ENCODE peak calls at places on chromosomes 5 and 9, in nine cellular contexts. O is AG09319; N is NCI-H2171; X is aorta; J is activated CD4-positive, alpha-beta T cell treated with anti-CD3 and anti-CD28 coated beads, Interleukin-2, amount 50 U/mL, for 1 hour; R is HTR-8/SVneo; T is EL; E is stromal cell of bone marrow; C is fibroblast of the aortic adventitia. S is an unnamed sample.

GRCh38 chr9:2179557-2179956 is 164.4 kb downstream of the SMARCA2 start:
- DNase-seq in J (no peak), X (no peak), C (no peak), T (no peak), E (no peak), O (no peak), N (no peak), R (no peak), S (no peak)

GRCh38 chr5:126544087-126544740 is 50.8 kb downstream of the ALDH7A1 start:
- DNase-seq in N (no peak), R (peak; percentile 50), O (no peak), J (peak; percentile 22), C (peak; percentile 29), E (no peak), X (no peak), T (peak; percentile 43), S (no peak)

GRCh38 chr9:95809686-95810085 is 65.8 kb upstream of the ERCC6L2 start:
- DNase-seq in C (no peak), E (no peak), R (no peak), N (no peak), T (no peak), X (no peak), O (no peak), J (no peak), S (no peak)

GRCh38 chr5:93300945-93301344 is 280.1 kb downstream of the NR2F1-AS1 start:
- DNase-seq in C (no peak), N (no peak), E (no peak), J (no peak), R (no peak), X (no peak), T (no peak), O (no peak), S (no peak)

GRCh38 chr5:69493235-69493925 is 790 bp downstream of the OCLN start:
- DNase-seq in X (peak; percentile 77), T (peak; percentile 66), R (peak; percentile 47), N (peak; percentile 10), C (peak; percentile 15), J (no peak), E (no peak), O (no peak), S (no peak)

GRCh38 chr9:120915854-120916495 is 10.6 kb downstream of the TRAF1 start:
- DNase-seq in E (no peak), T (no peak), N (no peak), X (peak; percentile 2), J (peak; percentile 54), O (no peak), C (no peak), R (no peak), S (no peak)

GRCh38 chr9:89309608-89310485 is 1.1 kb upstream of the CKS2 start:
- DNase-seq in O (no peak), T (peak; percentile 3), X (no peak), R (no peak), N (no peak), E (no peak), C (peak; percentile 44), J (no peak), S (no peak)

GRCh38 chr5:72511371-72512178 is 4.4 kb upstream of the ZNF366 start:
- DNase-seq in X (no peak), C (peak; percentile 68), R (no peak), O (no peak), T (peak; percentile 64), J (no peak), E (no peak), N (no peak), S (no peak)

GRCh38 chr9:85178486-85178885 is 509.0 kb downstream of the NTRK2 start:
- DNase-seq in C (no peak), O (no peak), E (no peak), J (no peak), T (no peak), X (no peak), N (no peak), R (no peak), S (no peak)

GRCh38 chr9:87620727-87621322 is 105.1 kb upstream of the CTSL start:
- DNase-seq in J (no peak), X (no peak), T (no peak), O (no peak), R (no peak), N (no peak), E (no peak), C (no peak), S (no peak)

GRCh38 chr5:75622564-75622963 is 11.3 kb downstream of the ANKDD1B start:
- DNase-seq in X (no peak), O (no peak), J (no peak), E (no peak), T (no peak), R (no peak), C (peak; percentile 7), N (no peak), S (no peak)

GRCh38 chr5:145178667-145179523 is 656.2 kb downstream of the PRELID2 start:
- DNase-seq in T (peak; percentile 51), N (no peak), O (no peak), C (peak; percentile 62), R (no peak), X (no peak), E (no peak), J (no peak), S (no peak)

GRCh38 chr5:16741007-16741406 is 124.2 kb upstream of the RETREG1 start:
- DNase-seq in T (no peak), O (no peak), X (no peak), N (no peak), E (no peak), J (no peak), R (no peak), C (peak; percentile 75), S (no peak)

GRCh38 chr5:164027738-164028137 is 522.3 kb downstream of the MAT2B start:
- DNase-seq in E (peak; percentile 33), O (no peak), R (no peak), X (no peak), N (no peak), T (no peak), C (no peak), J (no peak), S (no peak)

GRCh38 chr9:7325980-7326379 is 473.6 kb downstream of the DMAC1 start:
- DNase-seq in C (no peak), T (no peak), R (no peak), X (no peak), J (no peak), N (no peak), O (no peak), E (no peak), S (no peak)

GRCh38 chr5:87829214-87829551 is 416.5 kb upstream of the CCNH start:
- DNase-seq in N (no peak), X (peak; percentile 76), C (peak; percentile 38), J (no peak), T (peak; percentile 65), O (no peak), R (no peak), E (peak; percentile 3), S (no peak)

GRCh38 chr9:21558627-21559401 is 76.7 kb upstream of the IFNE start:
- DNase-seq in N (no peak), E (no peak), O (no peak), C (peak; percentile 69), X (no peak), R (no peak), T (peak; percentile 56), J (no peak), S (no peak)

GRCh38 chr9:131960311-131960710 is 119.4 kb downstream of the MED27 start:
- DNase-seq in N (no peak), X (no peak), J (no peak), T (no peak), R (no peak), C (no peak), E (no peak), O (no peak), S (no peak)

GRCh38 chr5:138336952-138337684 is 948 bp upstream of the FAM53C start:
- DNase-seq in E (peak; percentile 71), O (peak; percentile 48), N (no peak), C (no peak), X (peak; percentile 92), R (peak; percentile 68), T (peak; percentile 83), J (peak; percentile 70), S (no peak)

GRCh38 chr9:106417685-106418084 is 445.3 kb upstream of the ZNF462 start:
- DNase-seq in R (no peak), C (no peak), T (no peak), J (no peak), X (no peak), N (no peak), E (no peak), O (no peak), S (no peak)

GRCh38 chr5:36928947-36929346 is 52.4 kb downstream of the NIPBL start:
- DNase-seq in R (peak; percentile 48), N (no peak), O (no peak), J (no peak), T (peak; percentile 81), X (no peak), C (peak; percentile 60), E (peak; percentile 61), S (no peak)

GRCh38 chr5:170635706-170636105 is 131.9 kb downstream of the KCNIP1 start:
- DNase-seq in X (peak; percentile 65), T (no peak), J (no peak), E (no peak), O (no peak), N (no peak), C (no peak), R (no peak), S (peak; percentile 71)

GRCh38 chr5:110219769-110220168 is 506.7 kb downstream of the TMEM232 start:
- DNase-seq in X (no peak), O (no peak), T (no peak), N (no peak), E (no peak), C (no peak), R (no peak), J (no peak), S (no peak)

GRCh38 chr9:133619791-133620190 is 10.6 kb upstream of the FAM163B start:
- DNase-seq in C (no peak), E (no peak), O (no peak), T (peak; percentile 7), J (peak; percentile 55), R (no peak), X (peak; percentile 20), N (no peak), S (no peak)

GRCh38 chr9:127754761-127755557 is 19.9 kb upstream of the TOR2A start:
- DNase-seq in J (no peak), T (no peak), R (no peak), O (no peak), C (no peak), N (peak; percentile 86), E (no peak), X (no peak), S (no peak)

GRCh38 chr5:79471556-79471955 is 42.4 kb downstream of the HOMER1 start:
- DNase-seq in C (no peak), O (no peak), X (no peak), T (no peak), E (no peak), N (no peak), J (no peak), R (no peak), S (no peak)

GRCh38 chr5:55062039-55062779 is 38.2 kb downstream of the GZMK start:
- DNase-seq in X (no peak), O (no peak), C (no peak), R (no peak), N (no peak), J (peak; percentile 13), T (no peak), E (no peak), S (no peak)

GRCh38 chr5:176803943-176804498 is 6.3 kb upstream of the UNC5A start:
- DNase-seq in O (no peak), J (no peak), X (no peak), E (no peak), T (no peak), N (no peak), C (peak; percentile 34), R (no peak), S (no peak)

GRCh38 chr5:98898743-98899142 is 30.1 kb downstream of the CHD1 start:
- DNase-seq in C (no peak), E (no peak), R (no peak), N (no peak), T (no peak), J (no peak), X (no peak), O (no peak), S (no peak)

S was measured in chondrocyte.